ENCODE peak calls at places on chromosomes 6 and 20, in ten cellular contexts. H, O, U, R, S, A, N, E, K and T are unnamed samples.
A peak's percentile ranks its signal among the peaks of the same experiment; 100 is the strongest.

GRCh38 chr6:105601541-105602174 is 198.8 kb upstream of the PREP start:
- DNase-seq in O (peak; percentile 83), N (no peak), A (peak; percentile 35), E (no peak), U (peak; percentile 59), R (no peak), H (peak; percentile 48), S (no peak), K (peak; percentile 100), T (peak; percentile 91)

GRCh38 chr6:41636803-41637178 is 1.5 kb upstream of the MDFI start:
- DNase-seq in H (no peak), E (no peak), K (no peak), U (no peak), R (no peak), O (peak; percentile 74), S (no peak), A (no peak), N (no peak), T (no peak)

GRCh38 chr6:48765352-48765961 is 654.5 kb upstream of the PTCHD4 start:
- DNase-seq in S (no peak), N (no peak), H (no peak), A (no peak), K (peak; percentile 76), O (no peak), E (no peak), U (peak; percentile 12), R (peak; percentile 67), T (peak; percentile 35)

GRCh38 chr20:48339147-48339985 is 488.4 kb downstream of the PREX1 start:
- DNase-seq in H (no peak), R (no peak), O (no peak), E (no peak), A (no peak), K (peak; percentile 77), S (no peak), U (peak; percentile 34), N (no peak), T (peak; percentile 52)

GRCh38 chr6:21767891-21768659 is 174.5 kb downstream of the SOX4 start:
- DNase-seq in O (no peak), N (no peak), R (no peak), S (no peak), E (no peak), A (no peak), H (no peak), K (peak; percentile 87), U (no peak), T (no peak)

GRCh38 chr20:61556116-61556515 is 304.1 kb downstream of the CDH4 start:
- DNase-seq in H (no peak), R (no peak), K (peak; percentile 93), E (no peak), N (no peak), U (no peak), A (no peak), O (no peak), S (no peak), T (no peak)

GRCh38 chr6:104325341-104326172 is 534.2 kb downstream of the HACE1 start:
- DNase-seq in N (no peak), E (no peak), R (no peak), S (no peak), A (no peak), U (peak; percentile 14), H (no peak), O (no peak), K (no peak), T (peak; percentile 30)

GRCh38 chr6:30194797-30195690 is 18.2 kb downstream of the TRIM26 start:
- DNase-seq in H (no peak), E (no peak), O (no peak), R (no peak), K (no peak), A (no peak), S (no peak), N (no peak), U (no peak), T (no peak)

GRCh38 chr20:32179934-32180333 is 27.6 kb downstream of the PLAGL2 start:
- DNase-seq in O (no peak), S (no peak), E (no peak), A (no peak), R (no peak), H (no peak), N (no peak), U (no peak), K (no peak), T (no peak)

GRCh38 chr20:1741309-1742048 is 83.9 kb upstream of the SIRPG start:
- DNase-seq in S (no peak), N (no peak), H (no peak), A (no peak), O (no peak), E (no peak), R (no peak), U (no peak), K (no peak), T (no peak)

GRCh38 chr6:121733216-121733615 is 297.8 kb downstream of the GJA1 start:
- DNase-seq in S (no peak), U (no peak), H (no peak), N (no peak), E (no peak), R (no peak), O (no peak), K (peak; percentile 38), A (no peak), T (no peak)

GRCh38 chr6:150025201-150025917 is at the start of gene RAET1L:
- DNase-seq in S (no peak), U (no peak), K (peak; percentile 45), N (no peak), R (no peak), A (peak; percentile 30), E (no peak), H (no peak), O (peak; percentile 76), T (no peak)